ENCODE peak calls at places on chromosomes 5 and 9, in six cellular contexts. V is neuronal stem cell, L is IMR-90, P is H1, J is H9, D is trophoblast cell. W is an unnamed sample.

GRCh38 chr5:168699002-168699401 is 119.8 kb upstream of the PANK3 start:
- DNase-seq in V (no peak), L (no peak), P (no peak), J (no peak), D (no peak), W (no peak)

GRCh38 chr9:114307323-114308250 is 15.3 kb upstream of the ORM1 start:
- DNase-seq in V (no peak), L (peak; percentile 71), P (peak; percentile 24), J (no peak), D (no peak), W (no peak)

GRCh38 chr9:122346478-122347347 is 24.1 kb upstream of the PTGS1 start:
- DNase-seq in V (no peak), L (no peak), P (peak; percentile 80), J (peak; percentile 65), D (peak; percentile 26), W (peak; percentile 30)

GRCh38 chr9:105233836-105234235 is 10.6 kb upstream of the SLC44A1 start:
- DNase-seq in V (no peak), L (peak; percentile 41), P (no peak), J (no peak), D (no peak), W (no peak)

GRCh38 chr9:86128235-86128822 is 29.0 kb upstream of the GOLM1 start:
- DNase-seq in V (no peak), L (no peak), P (no peak), J (no peak), D (no peak), W (no peak)

GRCh38 chr9:89658401-89658800 is 53.6 kb downstream of the GADD45G start:
- DNase-seq in V (no peak), L (no peak), P (no peak), J (no peak), D (no peak), W (no peak)

GRCh38 chr5:82406200-82406773 is 128.1 kb upstream of the RPS23 start:
- DNase-seq in V (no peak), L (peak; percentile 68), P (no peak), J (no peak), D (peak; percentile 26), W (peak; percentile 95)

GRCh38 chr5:61286446-61287132 is 45.5 kb upstream of the ZSWIM6 start:
- DNase-seq in V (no peak), L (peak; percentile 68), P (no peak), J (no peak), D (no peak), W (no peak)

GRCh38 chr9:85202596-85202995 is 533.1 kb downstream of the NTRK2 start:
- DNase-seq in V (no peak), L (no peak), P (no peak), J (no peak), D (no peak), W (no peak)

GRCh38 chr5:1755321-1755949 is 44.2 kb downstream of the MRPL36 start:
- DNase-seq in V (no peak), L (no peak), P (peak; percentile 39), J (peak; percentile 24), D (no peak), W (no peak)

GRCh38 chr5:166436857-166437256 is 1854.6 kb upstream of the WWC1 start:
- DNase-seq in V (no peak), L (no peak), P (no peak), J (no peak), D (no peak), W (peak; percentile 67)

GRCh38 chr5:8845316-8845715 is 700.6 kb downstream of the SEMA5A start:
- DNase-seq in V (no peak), L (peak; percentile 71), P (no peak), J (no peak), D (no peak), W (no peak)

GRCh38 chr9:72925126-72925810 is 27.6 kb downstream of the ALDH1A1 start:
- DNase-seq in V (no peak), L (no peak), P (no peak), J (no peak), D (no peak), W (no peak)

GRCh38 chr5:132812949-132813598 is at the start of gene SOWAHA:
- DNase-seq in V (no peak), L (no peak), P (no peak), J (peak; percentile 55), D (no peak), W (no peak)

GRCh38 chr9:32587901-32588300 is 14.9 kb upstream of the NDUFB6 start:
- DNase-seq in V (no peak), L (peak; percentile 43), P (no peak), J (no peak), D (no peak), W (peak; percentile 30)

GRCh38 chr5:137055271-137055872 is 443.8 kb downstream of the SPOCK1 start:
- DNase-seq in V (no peak), L (no peak), P (no peak), J (no peak), D (no peak), W (no peak)

GRCh38 chr5:54275361-54275760 is 35.0 kb downstream of the ARL15 start:
- DNase-seq in V (no peak), L (peak; percentile 65), P (no peak), J (no peak), D (no peak), W (no peak)

GRCh38 chr5:78975035-78975434 is 10.1 kb downstream of the ARSB start:
- DNase-seq in V (no peak), L (no peak), P (no peak), J (no peak), D (no peak), W (no peak)

GRCh38 chr9:98315067-98315453 is 59.6 kb upstream of the TBC1D2 start:
- DNase-seq in V (no peak), L (no peak), P (no peak), J (no peak), D (no peak), W (no peak)

GRCh38 chr5:17359451-17359965 is 138.5 kb upstream of the TAF11L2 start:
- DNase-seq in V (no peak), L (peak; percentile 33), P (no peak), J (no peak), D (peak; percentile 20), W (peak; percentile 85)

GRCh38 chr9:22103650-22104575 is 94.8 kb upstream of the CDKN2B start:
- DNase-seq in V (no peak), L (peak; percentile 75), P (no peak), J (no peak), D (peak; percentile 77), W (peak; percentile 20)

GRCh38 chr5:168681556-168682183 is 102.5 kb upstream of the PANK3 start:
- DNase-seq in V (no peak), L (peak; percentile 57), P (no peak), J (peak; percentile 36), D (no peak), W (peak; percentile 68)

GRCh38 chr9:70963554-70963953 is 157.9 kb downstream of the TRPM3 start:
- DNase-seq in V (no peak), L (no peak), P (no peak), J (no peak), D (no peak), W (no peak)
- H3K4ac ChIP-seq in V (no peak overlapping the region), L (no peak overlapping the region), P (no peak overlapping the region), J (no peak overlapping the region), D (no peak overlapping the region), W (no peak overlapping the region)

GRCh38 chr5:142388696-142389095 is 63.9 kb upstream of the SPRY4 start:
- DNase-seq in V (no peak), L (peak; percentile 27), P (no peak), J (no peak), D (no peak), W (no peak)
- H3K18ac ChIP-seq in V (no peak overlapping the region), L (no peak overlapping the region), P (no peak overlapping the region), J (no peak overlapping the region), D (no peak overlapping the region), W (peak overlapping the region; percentile 82)

DNA sequence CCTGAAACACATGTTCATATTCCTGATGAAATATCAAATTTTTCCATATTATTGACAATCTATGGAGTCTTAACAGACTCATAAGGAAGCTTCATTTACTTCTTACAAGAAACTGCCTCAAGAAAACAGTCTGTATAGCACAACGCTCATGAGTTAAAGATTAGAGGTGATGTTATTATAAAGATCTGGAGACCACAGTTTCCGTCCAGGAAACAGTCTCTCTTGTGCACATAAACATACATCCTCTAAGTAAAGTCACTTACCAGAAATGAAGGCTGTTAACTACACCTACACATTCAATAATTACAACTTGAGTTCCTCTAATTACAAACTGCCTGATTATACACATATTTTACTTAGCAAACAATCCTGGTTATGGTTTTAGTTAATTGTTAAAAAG is 86.8 kb downstream of the RAPGEF6 start:
- DNase-seq in V (no peak), L (no peak), P (no peak), J (no peak), D (no peak), W (no peak)
- H4K91ac ChIP-seq in V (no peak overlapping the region), L (no peak overlapping the region), P (no peak overlapping the region), J (no peak overlapping the region), D (no peak overlapping the region), W (no peak overlapping the region)

GRCh38 chr9:94554439-94555331 is at the start of gene PCAT7:
- DNase-seq in V (peak; percentile 81), L (no peak), P (peak; percentile 80), J (peak; percentile 86), D (peak; percentile 84), W (peak; percentile 98)
- H3K4ac ChIP-seq in V (no peak within 1 kb of the TSS), L (no peak within 1 kb of the TSS), P (no peak within 1 kb of the TSS), J (no peak within 1 kb of the TSS), D (no peak within 1 kb of the TSS), W (peak within 1 kb of the TSS; percentile 88)

GRCh38 chr5:140145223-140145622 is 19.5 kb downstream of the IGIP start:
- DNase-seq in V (no peak), L (no peak), P (peak; percentile 46), J (no peak), D (no peak), W (no peak)
- H3K18ac ChIP-seq in V (no peak overlapping the region), L (no peak overlapping the region), P (no peak overlapping the region), J (no peak overlapping the region), D (no peak overlapping the region), W (no peak overlapping the region)

GRCh38 chr5:139872052-139872766 is 76.6 kb downstream of the PSD2 start:
- DNase-seq in V (no peak), L (no peak), P (no peak), J (no peak), D (no peak), W (no peak)
- H4K91ac ChIP-seq in V (no peak overlapping the region), L (no peak overlapping the region), P (no peak overlapping the region), J (no peak overlapping the region), D (no peak overlapping the region), W (no peak overlapping the region)

DNA sequence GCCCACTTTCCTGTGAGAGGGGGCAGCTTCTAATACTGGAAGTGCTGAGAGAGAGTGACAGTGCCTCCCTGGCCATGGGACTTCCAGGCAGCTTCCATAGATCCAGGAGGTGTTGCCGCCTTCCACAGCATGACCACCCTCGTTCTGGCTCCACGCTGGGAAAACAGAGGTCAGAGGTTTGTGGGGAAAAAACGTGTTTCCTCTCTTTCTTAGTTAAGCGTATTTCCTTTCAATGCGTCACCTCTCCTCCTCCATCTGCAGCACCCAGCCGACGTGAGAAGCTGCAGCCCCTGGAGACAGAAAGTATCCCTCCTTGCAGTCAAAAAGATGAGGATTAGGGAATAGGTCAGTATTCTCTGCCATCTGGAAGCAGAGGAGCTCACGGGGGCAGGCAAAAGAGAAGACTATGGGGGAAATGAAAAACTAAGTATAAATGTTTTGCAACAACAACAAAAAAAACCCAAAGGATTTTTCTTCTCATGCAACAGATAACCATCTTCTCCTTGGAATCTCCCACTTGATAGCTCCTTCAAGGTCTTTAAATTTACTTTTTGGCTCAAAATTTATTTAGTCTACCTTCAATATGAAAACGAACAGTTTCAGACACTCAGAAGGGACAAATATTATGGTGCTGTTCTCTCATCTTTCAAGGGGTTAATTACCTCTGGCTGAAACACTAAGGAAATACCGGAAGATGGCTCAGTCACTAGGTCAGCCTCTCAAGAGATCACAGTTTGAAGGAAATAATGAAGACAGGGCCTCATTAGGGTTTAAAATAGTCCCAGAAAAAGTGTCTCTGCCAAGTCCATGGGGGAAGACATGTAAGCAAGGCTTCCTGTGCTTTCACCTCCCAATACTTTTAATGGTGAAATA is 38.0 kb downstream of the MTMR12 start:
- DNase-seq in V (no peak), L (peak; percentile 72), P (no peak), J (no peak), D (no peak), W (peak; percentile 80)
- H3K4ac ChIP-seq in V (no peak overlapping the region), L (peak overlapping the region; percentile 14), P (peak overlapping the region; percentile 57), J (no peak overlapping the region), D (no peak overlapping the region), W (peak overlapping the region; percentile 46)